ENCODE peak calls at places on chromosomes 1 and 21, in six cellular contexts. K is PC-3, M is GM06990, N is heart left ventricle, L is uterus, D is stomach. H is an unnamed sample.
A peak's percentile ranks its signal among the peaks of the same experiment; 100 is the strongest.

GRCh38 chr1:24914226-24915069 is 15.6 kb downstream of the RUNX3 start:
- DNase-seq in K (peak; percentile 28), M (no peak), N (no peak), L (no peak), D (no peak), H (no peak)

GRCh38 chr1:45437323-45437722 is 53.6 kb downstream of the TESK2 start:
- DNase-seq in K (no peak), M (no peak), N (no peak), L (no peak), D (no peak), H (no peak)

GRCh38 chr1:118945460-118945859 is 42.7 kb downstream of the TBX15 start:
- DNase-seq in K (peak; percentile 58), M (no peak), N (no peak), L (no peak), D (no peak), H (no peak)

GRCh38 chr1:26110731-26111529 is 694 bp upstream of the PDIK1L start:
- DNase-seq in K (peak; percentile 74), M (peak; percentile 86), N (peak; percentile 75), L (peak; percentile 70), D (peak; percentile 87), H (peak; percentile 83)

GRCh38 chr1:59738152-59738551 is 76.6 kb upstream of the HOOK1 start:
- DNase-seq in K (peak; percentile 71), M (no peak), N (no peak), L (no peak), D (no peak), H (peak; percentile 74)

GRCh38 chr1:116681343-116681899 is 13.9 kb upstream of the IGSF3 start:
- DNase-seq in K (no peak), M (no peak), N (no peak), L (no peak), D (no peak), H (no peak)

GRCh38 chr1:23126801-23127200 is 41.9 kb downstream of the LUZP1 start:
- DNase-seq in K (peak; percentile 16), M (no peak), N (no peak), L (no peak), D (no peak), H (peak; percentile 57)

GRCh38 chr1:32241011-32241763 is 5.8 kb upstream of the FAM167B start:
- DNase-seq in K (peak; percentile 57), M (peak; percentile 75), N (peak; percentile 58), L (peak; percentile 52), D (peak; percentile 66), H (peak; percentile 74)

GRCh38 chr1:16440150-16440479 is 409 bp upstream of the NECAP2 start:
- DNase-seq in K (peak; percentile 5), M (no peak), N (no peak), L (no peak), D (no peak), H (no peak)

GRCh38 chr1:57017201-57017600 is 51.4 kb upstream of the C8B start:
- DNase-seq in K (peak; percentile 8), M (no peak), N (no peak), L (no peak), D (no peak), H (no peak)

GRCh38 chr1:30232288-30232899 is 491.0 kb downstream of the MATN1 start:
- DNase-seq in K (peak; percentile 43), M (no peak), N (no peak), L (no peak), D (no peak), H (no peak)

GRCh38 chr1:236944556-236944955 is 59.7 kb downstream of the MT1HL1 start:
- DNase-seq in K (no peak), M (no peak), N (no peak), L (no peak), D (no peak), H (no peak)

DNA sequence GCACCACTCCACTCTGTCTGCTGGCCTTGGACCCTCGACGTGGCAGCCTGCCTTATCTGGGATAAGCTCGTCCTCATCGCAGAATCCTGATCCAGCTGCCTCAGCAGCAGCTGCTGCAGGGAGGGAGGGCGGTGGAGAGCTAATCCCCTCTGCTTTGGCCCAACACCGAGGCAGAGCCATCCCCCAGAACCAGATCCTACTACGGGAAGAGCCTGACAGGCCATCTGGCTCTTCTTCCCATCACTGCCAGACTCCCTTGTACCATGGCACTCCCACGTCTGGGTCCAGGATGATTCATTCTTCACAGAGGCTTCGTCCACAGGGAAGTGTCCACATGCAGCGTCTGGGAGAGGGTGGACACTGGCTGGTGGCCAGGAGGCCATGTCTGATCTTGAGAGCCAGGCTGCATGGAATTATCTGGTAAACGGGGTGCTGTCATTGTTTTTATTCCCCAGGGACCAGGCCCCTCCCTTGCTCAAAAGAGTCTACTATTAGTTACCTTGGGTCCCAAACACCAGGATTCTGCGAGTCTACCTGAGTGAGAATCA is 14.6 kb upstream of the PKP1 start:
- DNase-seq in K (peak; percentile 89), M (no peak), N (no peak), L (peak; percentile 66), D (peak; percentile 57), H (peak; percentile 84)
- H3K27me3 ChIP-seq in K (no peaks in the 10 kb centered on the region), M (peaks cover 2% of the 10 kb centered on the region), N (no peaks in the 10 kb centered on the region), L (no peaks in the 10 kb centered on the region), D (no peaks in the 10 kb centered on the region), H (peaks cover 8% of the 10 kb centered on the region)

GRCh38 chr21:16309250-16309971 is 579.6 kb downstream of the USP25 start:
- DNase-seq in K (no peak), M (no peak), N (no peak), L (no peak), D (no peak), H (no peak)
- H3K4me3 ChIP-seq in K (no peak overlapping the region), M (no peak overlapping the region), N (peak overlapping the region; percentile 53), L (peak overlapping the region; percentile 3), D (no peak overlapping the region), H (no peak overlapping the region)

GRCh38 chr1:47534417-47534816 is 96.6 kb downstream of the FOXD2 start:
- DNase-seq in K (no peak), M (no peak), N (no peak), L (no peak), D (no peak), H (peak; percentile 14)

GRCh38 chr1:47537966-47538365 is 100.1 kb downstream of the FOXD2 start:
- DNase-seq in K (no peak), M (no peak), N (no peak), L (no peak), D (no peak), H (no peak)

GRCh38 chr1:47537268-47537667 is 99.4 kb downstream of the FOXD2 start:
- DNase-seq in K (no peak), M (no peak), N (no peak), L (no peak), D (no peak), H (no peak)

GRCh38 chr1:47534040-47534328 is 96.1 kb downstream of the FOXD2 start:
- DNase-seq in K (no peak), M (no peak), N (no peak), L (no peak), D (no peak), H (no peak)

GRCh38 chr1:47536646-47537118 is 98.8 kb downstream of the FOXD2 start:
- DNase-seq in K (no peak), M (no peak), N (no peak), L (no peak), D (no peak), H (peak; percentile 51)
- H3K27me3 ChIP-seq in K (no peaks in the 10 kb centered on the region), M (peaks cover 3% of the 10 kb centered on the region), N (no peaks in the 10 kb centered on the region), L (no peaks in the 10 kb centered on the region), D (no peaks in the 10 kb centered on the region), H (peaks cover 49% of the 10 kb centered on the region)

GRCh38 chr21:16534408-16535099 is 804.8 kb downstream of the USP25 start:
- DNase-seq in K (no peak), M (no peak), N (peak; percentile 80), L (peak; percentile 80), D (peak; percentile 29), H (no peak)

GRCh38 chr21:16536661-16537359 is 807.0 kb downstream of the USP25 start:
- DNase-seq in K (peak; percentile 31), M (no peak), N (no peak), L (no peak), D (no peak), H (no peak)

GRCh38 chr21:16533692-16534407 is 804.1 kb downstream of the USP25 start:
- DNase-seq in K (no peak), M (no peak), N (no peak), L (no peak), D (no peak), H (no peak)

GRCh38 chr21:16532841-16533240 is 803.1 kb downstream of the USP25 start:
- DNase-seq in K (no peak), M (no peak), N (no peak), L (no peak), D (no peak), H (peak; percentile 56)

DNA sequence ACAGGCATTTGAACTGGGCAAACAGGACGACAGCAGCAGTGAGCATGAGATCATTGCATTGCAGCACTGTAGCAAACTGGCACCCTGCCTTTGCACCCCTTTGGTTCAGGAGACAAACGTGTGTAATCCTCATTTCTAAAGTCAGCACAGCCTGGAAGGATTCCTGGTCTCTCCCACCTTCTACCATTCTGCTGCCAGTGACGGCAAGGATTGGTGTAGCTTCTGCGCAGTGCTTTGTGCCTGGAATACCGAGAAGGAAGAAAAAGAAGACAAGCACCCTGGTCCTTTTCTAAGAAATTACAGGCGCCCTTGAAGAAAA is 805.3 kb downstream of the USP25 start:
- DNase-seq in K (peak; percentile 13), M (no peak), N (peak; percentile 85), L (peak; percentile 87), D (peak; percentile 30), H (no peak)
- H3K4me3 ChIP-seq in K (peak overlapping the region; percentile 35), M (no peak overlapping the region), N (peak overlapping the region; percentile 61), L (peak overlapping the region; percentile 21), D (peak overlapping the region; percentile 30), H (peak overlapping the region; percentile 88)

DNA sequence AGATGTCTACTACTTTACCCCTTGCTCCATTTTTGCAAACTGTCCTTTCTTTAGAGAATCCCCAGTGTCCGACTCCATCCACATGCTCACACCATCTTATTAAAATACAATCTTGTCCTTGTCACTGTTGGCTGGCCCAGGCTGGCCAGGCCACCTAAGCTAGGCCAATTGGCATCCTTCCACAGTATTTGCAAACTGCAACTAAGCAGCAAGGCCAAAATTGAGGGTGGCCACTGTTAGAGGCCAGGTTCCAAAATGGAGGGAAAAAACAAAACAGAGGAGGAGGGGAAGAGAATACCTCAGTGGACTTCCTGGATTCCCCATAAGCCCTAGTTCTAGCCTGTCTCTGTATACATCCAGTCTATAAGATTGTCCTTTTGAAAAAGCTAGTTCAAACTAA is 4.3 kb downstream of the FAM89A start:
- DNase-seq in K (no peak), M (no peak), N (no peak), L (no peak), D (no peak), H (no peak)
- H3K27me3 ChIP-seq in K (peaks cover 16% of the 10 kb centered on the region), M (peaks cover 1% of the 10 kb centered on the region), N (no peaks in the 10 kb centered on the region), L (no peaks in the 10 kb centered on the region), D (no peaks in the 10 kb centered on the region), H (no peaks in the 10 kb centered on the region)

GRCh38 chr1:192575499-192576189 is at the start of gene RGS1:
- DNase-seq in K (no peak), M (peak; percentile 74), N (no peak), L (no peak), D (peak; percentile 56), H (no peak)
- H3K4me3 ChIP-seq in K (no peak within 1 kb of the TSS), M (peak within 1 kb of the TSS; percentile 70), N (peak within 1 kb of the TSS; percentile 17), L (no peak within 1 kb of the TSS), D (peak within 1 kb of the TSS; percentile 3), H (no peak within 1 kb of the TSS)